ENCODE peak calls at places on chromosomes 7 and 10, in six cellular contexts. B is mucosa of gallbladder, Z is fibroblast of lung, E is PC-9, A is left lung, G is kidney tubule cell. V is an unnamed sample.

GRCh38 chr10:103202319-103202718 is 9.2 kb upstream of the NT5C2 start:
- DNase-seq in E (no peak), G (no peak), B (no peak), Z (no peak), A (no peak), V (no peak)

GRCh38 chr10:87546221-87546620 is 41.5 kb downstream of the MINPP1 start:
- DNase-seq in B (peak), Z (no peak), G (no peak), E (no peak), A (peak), V (no peak)

GRCh38 chr7:148256433-148256832 is 334.1 kb upstream of the C7orf33 start:
- DNase-seq in B (no peak), G (no peak), A (no peak), E (no peak), Z (no peak), V (no peak)

GRCh38 chr7:117673839-117674238 is 194.0 kb downstream of the CFTR start:
- DNase-seq in A (no peak), B (no peak), G (peak), E (no peak), Z (peak), V (no peak)

GRCh38 chr10:72784551-72785421 is 92.8 kb downstream of the MCU start:
- DNase-seq in G (peak), B (peak), A (peak), Z (peak), E (peak), V (peak)

GRCh38 chr10:71860243-71861029 is 9.4 kb upstream of the PSAP start:
- DNase-seq in B (peak), E (peak), G (peak), Z (peak), A (peak), V (peak)

GRCh38 chr10:76080406-76080805 is 649.0 kb downstream of the LRMDA start:
- DNase-seq in B (no peak), E (no peak), A (no peak), G (peak), Z (peak), V (no peak)

GRCh38 chr7:131604841-131605279 is 48.4 kb upstream of the PODXL start:
- DNase-seq in G (peak), E (peak), B (no peak), A (no peak), Z (peak), V (no peak)

GRCh38 chr7:130891254-130892094 is 157.5 kb upstream of the KLF14 start:
- DNase-seq in E (no peak), B (no peak), A (peak), Z (peak), G (peak), V (peak)

GRCh38 chr10:48511066-48511854 is 93.6 kb downstream of the ARHGAP22 start:
- DNase-seq in A (no peak), Z (no peak), B (no peak), G (no peak), E (no peak), V (no peak)

GRCh38 chr10:58994226-58995057 is 182.0 kb upstream of the PHYHIPL start:
- DNase-seq in B (no peak), G (peak), A (no peak), E (no peak), Z (peak), V (no peak)

GRCh38 chr7:41130021-41130420 is 572.9 kb downstream of the INHBA start:
- DNase-seq in A (no peak), E (no peak), G (no peak), Z (no peak), B (no peak), V (no peak)

GRCh38 chr7:90764848-90765570 is 168.9 kb downstream of the CDK14 start:
- DNase-seq in G (peak), B (no peak), Z (no peak), E (no peak), A (no peak), V (no peak)

GRCh38 chr10:95248989-95249388 is 41.8 kb downstream of the PDLIM1 start:
- DNase-seq in B (no peak), Z (no peak), G (no peak), A (no peak), E (no peak), V (no peak)

GRCh38 chr10:35598379-35598778 is 6.8 kb upstream of the GJD4 start:
- DNase-seq in E (no peak), Z (no peak), G (no peak), A (no peak), B (no peak), V (no peak)

GRCh38 chr10:119778776-119779445 is 53.1 kb downstream of the INPP5F start:
- DNase-seq in Z (no peak), G (no peak), B (no peak), E (peak), A (no peak), V (no peak)

GRCh38 chr10:50613726-50614443 is 9.9 kb downstream of the SGMS1 start:
- DNase-seq in G (no peak), E (peak), A (no peak), Z (no peak), B (no peak), V (no peak)

GRCh38 chr10:96133135-96133534 is 3.0 kb downstream of the ZNF518A start:
- DNase-seq in E (no peak), Z (peak), G (peak), A (no peak), B (no peak), V (no peak)

V was measured in RWPE2.